ENCODE peak calls at places on chromosomes 16 and 17, in six cellular contexts. One of them, this sample, is unnamed.

GRCh38 chr16:27365142-27366089 is 36.6 kb upstream of the IL21R start:
- DNase-seq in CD8-positive, alpha-beta T cell: no peak
- DNase-seq in heart left ventricle: no peak
- DNase-seq in Peyer's patch: no peak
- DNase-seq in prostate gland: no peak
- DNase-seq in upper lobe of left lung: no peak
- DNase-seq in this sample: no peak

GRCh38 chr16:15055141-15056053 is 477 bp downstream of the NTAN1 start:
- DNase-seq in CD8-positive, alpha-beta T cell: no peak
- DNase-seq in heart left ventricle: peak; percentile 84
- DNase-seq in Peyer's patch: no peak
- DNase-seq in prostate gland: no peak
- DNase-seq in upper lobe of left lung: peak; percentile 58
- DNase-seq in this sample: peak; percentile 71

GRCh38 chr16:17364319-17365210 is 106.2 kb downstream of the XYLT1 start:
- DNase-seq in CD8-positive, alpha-beta T cell: peak; percentile 37
- DNase-seq in heart left ventricle: no peak
- DNase-seq in Peyer's patch: no peak
- DNase-seq in prostate gland: peak; percentile 53
- DNase-seq in upper lobe of left lung: no peak
- DNase-seq in this sample: no peak

GRCh38 chr17:50267074-50267841 is 7.0 kb upstream of the TMEM92 start:
- DNase-seq in CD8-positive, alpha-beta T cell: no peak
- DNase-seq in heart left ventricle: no peak
- DNase-seq in Peyer's patch: no peak
- DNase-seq in prostate gland: no peak
- DNase-seq in upper lobe of left lung: no peak
- DNase-seq in this sample: peak; percentile 36

GRCh38 chr17:70520447-70520846 is 351.1 kb downstream of the KCNJ2 start:
- DNase-seq in CD8-positive, alpha-beta T cell: no peak
- DNase-seq in heart left ventricle: no peak
- DNase-seq in Peyer's patch: no peak
- DNase-seq in prostate gland: no peak
- DNase-seq in upper lobe of left lung: no peak
- DNase-seq in this sample: no peak

GRCh38 chr16:65142276-65142675 is 20.4 kb upstream of the CDH11 start:
- DNase-seq in CD8-positive, alpha-beta T cell: no peak
- DNase-seq in heart left ventricle: no peak
- DNase-seq in Peyer's patch: no peak
- DNase-seq in prostate gland: no peak
- DNase-seq in upper lobe of left lung: no peak
- DNase-seq in this sample: no peak

GRCh38 chr16:80738521-80738920 is 65.9 kb downstream of the CDYL2 start:
- DNase-seq in CD8-positive, alpha-beta T cell: no peak
- DNase-seq in heart left ventricle: no peak
- DNase-seq in Peyer's patch: no peak
- DNase-seq in prostate gland: no peak
- DNase-seq in upper lobe of left lung: no peak
- DNase-seq in this sample: no peak

GRCh38 chr16:4859190-4859899 is 12.1 kb downstream of the UBN1 start:
- DNase-seq in CD8-positive, alpha-beta T cell: no peak
- DNase-seq in heart left ventricle: no peak
- DNase-seq in Peyer's patch: no peak
- DNase-seq in prostate gland: no peak
- DNase-seq in upper lobe of left lung: no peak
- DNase-seq in this sample: no peak

GRCh38 chr16:82603784-82604411 is 22.9 kb upstream of the CDH13 start:
- DNase-seq in CD8-positive, alpha-beta T cell: no peak
- DNase-seq in heart left ventricle: peak; percentile 67
- DNase-seq in Peyer's patch: no peak
- DNase-seq in prostate gland: peak; percentile 51
- DNase-seq in upper lobe of left lung: no peak
- DNase-seq in this sample: no peak

GRCh38 chr16:89358030-89359005 is 132.0 kb downstream of the ANKRD11 start:
- DNase-seq in CD8-positive, alpha-beta T cell: peak; percentile 27
- DNase-seq in heart left ventricle: no peak
- DNase-seq in Peyer's patch: peak; percentile 68
- DNase-seq in prostate gland: no peak
- DNase-seq in upper lobe of left lung: peak; percentile 48
- DNase-seq in this sample: no peak

GRCh38 chr17:77930780-77931768 is 27.4 kb upstream of the TNRC6C start:
- DNase-seq in CD8-positive, alpha-beta T cell: no peak
- DNase-seq in heart left ventricle: no peak
- DNase-seq in Peyer's patch: no peak
- DNase-seq in prostate gland: no peak
- DNase-seq in upper lobe of left lung: no peak
- DNase-seq in this sample: no peak

GRCh38 chr16:6549415-6549814 is 783.2 kb upstream of the RBFOX1 start:
- DNase-seq in CD8-positive, alpha-beta T cell: no peak
- DNase-seq in heart left ventricle: no peak
- DNase-seq in Peyer's patch: no peak
- DNase-seq in prostate gland: no peak
- DNase-seq in upper lobe of left lung: no peak
- DNase-seq in this sample: no peak

GRCh38 chr17:75128694-75129505 is 2.6 kb downstream of the NT5C start:
- DNase-seq in CD8-positive, alpha-beta T cell: no peak
- DNase-seq in heart left ventricle: no peak
- DNase-seq in Peyer's patch: peak; percentile 48
- DNase-seq in prostate gland: no peak
- DNase-seq in upper lobe of left lung: no peak
- DNase-seq in this sample: no peak

GRCh38 chr16:87809150-87809902 is 43.5 kb upstream of the KLHDC4 start:
- DNase-seq in CD8-positive, alpha-beta T cell: no peak
- DNase-seq in heart left ventricle: no peak
- DNase-seq in Peyer's patch: no peak
- DNase-seq in prostate gland: no peak
- DNase-seq in upper lobe of left lung: no peak
- DNase-seq in this sample: no peak

GRCh38 chr17:57544834-57545463 is 200.2 kb downstream of the CCDC182 start:
- DNase-seq in CD8-positive, alpha-beta T cell: no peak
- DNase-seq in heart left ventricle: no peak
- DNase-seq in Peyer's patch: no peak
- DNase-seq in prostate gland: no peak
- DNase-seq in upper lobe of left lung: no peak
- DNase-seq in this sample: no peak

GRCh38 chr16:14485131-14485551 is 144.9 kb downstream of the PARN start:
- DNase-seq in CD8-positive, alpha-beta T cell: no peak
- DNase-seq in heart left ventricle: no peak
- DNase-seq in Peyer's patch: no peak
- DNase-seq in prostate gland: no peak
- DNase-seq in upper lobe of left lung: no peak
- DNase-seq in this sample: no peak

GRCh38 chr17:5631958-5632357 is 47.6 kb upstream of the NLRP1 start:
- DNase-seq in CD8-positive, alpha-beta T cell: no peak
- DNase-seq in heart left ventricle: no peak
- DNase-seq in Peyer's patch: no peak
- DNase-seq in prostate gland: no peak
- DNase-seq in upper lobe of left lung: no peak
- DNase-seq in this sample: no peak

GRCh38 chr16:23826528-23827244 is 9.1 kb upstream of the PRKCB start:
- DNase-seq in CD8-positive, alpha-beta T cell: no peak
- DNase-seq in heart left ventricle: no peak
- DNase-seq in Peyer's patch: no peak
- DNase-seq in prostate gland: no peak
- DNase-seq in upper lobe of left lung: peak; percentile 28
- DNase-seq in this sample: no peak

GRCh38 chr16:74951676-74952075 is 33.2 kb downstream of the WDR59 start:
- DNase-seq in CD8-positive, alpha-beta T cell: no peak
- DNase-seq in heart left ventricle: no peak
- DNase-seq in Peyer's patch: no peak
- DNase-seq in prostate gland: no peak
- DNase-seq in upper lobe of left lung: no peak
- DNase-seq in this sample: no peak

GRCh38 chr17:79627184-79627765 is 16.4 kb upstream of the RBFOX3 start:
- DNase-seq in CD8-positive, alpha-beta T cell: no peak
- DNase-seq in heart left ventricle: no peak
- DNase-seq in Peyer's patch: peak; percentile 36
- DNase-seq in prostate gland: no peak
- DNase-seq in upper lobe of left lung: peak; percentile 17
- DNase-seq in this sample: peak; percentile 26

GRCh38 chr17:75773121-75773807 is 8.3 kb upstream of the GALK1 start:
- DNase-seq in CD8-positive, alpha-beta T cell: no peak
- DNase-seq in heart left ventricle: no peak
- DNase-seq in Peyer's patch: peak; percentile 43
- DNase-seq in prostate gland: no peak
- DNase-seq in upper lobe of left lung: no peak
- DNase-seq in this sample: no peak

GRCh38 chr17:27376637-27377547 is 79.4 kb upstream of the KSR1 start:
- DNase-seq in CD8-positive, alpha-beta T cell: no peak
- DNase-seq in heart left ventricle: no peak
- DNase-seq in Peyer's patch: no peak
- DNase-seq in prostate gland: no peak
- DNase-seq in upper lobe of left lung: no peak
- DNase-seq in this sample: no peak

GRCh38 chr16:1331712-1332617 is 1.5 kb upstream of the BAIAP3 start:
- DNase-seq in CD8-positive, alpha-beta T cell: peak; percentile 34
- DNase-seq in heart left ventricle: peak; percentile 80
- DNase-seq in Peyer's patch: peak; percentile 71
- DNase-seq in prostate gland: peak; percentile 58
- DNase-seq in upper lobe of left lung: peak; percentile 76
- DNase-seq in this sample: peak; percentile 89

GRCh38 chr17:32692179-32692578 is 184.7 kb downstream of the MYO1D start:
- DNase-seq in CD8-positive, alpha-beta T cell: no peak
- DNase-seq in heart left ventricle: no peak
- DNase-seq in Peyer's patch: no peak
- DNase-seq in prostate gland: no peak
- DNase-seq in upper lobe of left lung: no peak
- DNase-seq in this sample: no peak

GRCh38 chr16:74830646-74831045 is 56.0 kb upstream of the FA2H start:
- DNase-seq in CD8-positive, alpha-beta T cell: no peak
- DNase-seq in heart left ventricle: no peak
- DNase-seq in Peyer's patch: no peak
- DNase-seq in prostate gland: no peak
- DNase-seq in upper lobe of left lung: no peak
- DNase-seq in this sample: no peak

GRCh38 chr17:4477286-4477791 is 21.3 kb upstream of the SPNS2 start:
- DNase-seq in CD8-positive, alpha-beta T cell: no peak
- DNase-seq in heart left ventricle: no peak
- DNase-seq in Peyer's patch: no peak
- DNase-seq in prostate gland: no peak
- DNase-seq in upper lobe of left lung: no peak
- DNase-seq in this sample: no peak

GRCh38 chr16:67547423-67548264 is 14.7 kb upstream of the CTCF start:
- DNase-seq in CD8-positive, alpha-beta T cell: peak; percentile 36
- DNase-seq in heart left ventricle: no peak
- DNase-seq in Peyer's patch: no peak
- DNase-seq in prostate gland: no peak
- DNase-seq in upper lobe of left lung: no peak
- DNase-seq in this sample: peak; percentile 50

GRCh38 chr17:29840884-29841283 is 89.1 kb downstream of the SSH2 start:
- DNase-seq in CD8-positive, alpha-beta T cell: no peak
- DNase-seq in heart left ventricle: no peak
- DNase-seq in Peyer's patch: no peak
- DNase-seq in prostate gland: no peak
- DNase-seq in upper lobe of left lung: no peak
- DNase-seq in this sample: no peak

GRCh38 chr16:71412270-71413160 is 29.3 kb downstream of the TLE7 start:
- DNase-seq in CD8-positive, alpha-beta T cell: peak; percentile 51
- DNase-seq in heart left ventricle: no peak
- DNase-seq in Peyer's patch: peak; percentile 62
- DNase-seq in prostate gland: peak; percentile 72
- DNase-seq in upper lobe of left lung: peak; percentile 49
- DNase-seq in this sample: peak; percentile 53

GRCh38 chr17:57257213-57257873 is 1.0 kb downstream of the MSI2 start:
- DNase-seq in CD8-positive, alpha-beta T cell: no peak
- DNase-seq in heart left ventricle: no peak
- DNase-seq in Peyer's patch: no peak
- DNase-seq in prostate gland: peak; percentile 27
- DNase-seq in upper lobe of left lung: no peak
- DNase-seq in this sample: no peak

GRCh38 chr17:49514374-49514738 is 19.3 kb downstream of the NGFR start:
- DNase-seq in CD8-positive, alpha-beta T cell: no peak
- DNase-seq in heart left ventricle: no peak
- DNase-seq in Peyer's patch: no peak
- DNase-seq in prostate gland: no peak
- DNase-seq in upper lobe of left lung: no peak
- DNase-seq in this sample: no peak

GRCh38 chr17:74514632-74515035 is 16.6 kb downstream of the CD300LB start:
- DNase-seq in CD8-positive, alpha-beta T cell: no peak
- DNase-seq in heart left ventricle: no peak
- DNase-seq in Peyer's patch: no peak
- DNase-seq in prostate gland: no peak
- DNase-seq in upper lobe of left lung: no peak
- DNase-seq in this sample: no peak

GRCh38 chr16:62832214-62832613 is 796.0 kb upstream of the CDH8 start:
- DNase-seq in CD8-positive, alpha-beta T cell: no peak
- DNase-seq in heart left ventricle: no peak
- DNase-seq in Peyer's patch: no peak
- DNase-seq in prostate gland: no peak
- DNase-seq in upper lobe of left lung: no peak
- DNase-seq in this sample: no peak
- H3K9me3 ChIP-seq in CD8-positive, alpha-beta T cell: no peaks in the 10 kb centered on the region
- H3K9me3 ChIP-seq in heart left ventricle: no peaks in the 10 kb centered on the region
- H3K9me3 ChIP-seq in Peyer's patch: no peaks in the 10 kb centered on the region
- H3K9me3 ChIP-seq in prostate gland: no peaks in the 10 kb centered on the region
- H3K9me3 ChIP-seq in upper lobe of left lung: no peaks in the 10 kb centered on the region
- H3K9me3 ChIP-seq in this sample: no peaks in the 10 kb centered on the region

GRCh38 chr16:10933865-10934264 is 8.4 kb downstream of the DEXI start:
- DNase-seq in CD8-positive, alpha-beta T cell: no peak
- DNase-seq in heart left ventricle: no peak
- DNase-seq in Peyer's patch: no peak
- DNase-seq in prostate gland: no peak
- DNase-seq in upper lobe of left lung: no peak
- DNase-seq in this sample: no peak
- TF ChIP-seq CTCF in CD8-positive, alpha-beta T cell: no peak
- TF ChIP-seq CTCF in heart left ventricle: no peak
- TF ChIP-seq CTCF in Peyer's patch: no peak
- TF ChIP-seq CTCF in prostate gland: no peak
- TF ChIP-seq CTCF in upper lobe of left lung: no peak
- TF ChIP-seq CTCF in this sample: no peak

DNA sequence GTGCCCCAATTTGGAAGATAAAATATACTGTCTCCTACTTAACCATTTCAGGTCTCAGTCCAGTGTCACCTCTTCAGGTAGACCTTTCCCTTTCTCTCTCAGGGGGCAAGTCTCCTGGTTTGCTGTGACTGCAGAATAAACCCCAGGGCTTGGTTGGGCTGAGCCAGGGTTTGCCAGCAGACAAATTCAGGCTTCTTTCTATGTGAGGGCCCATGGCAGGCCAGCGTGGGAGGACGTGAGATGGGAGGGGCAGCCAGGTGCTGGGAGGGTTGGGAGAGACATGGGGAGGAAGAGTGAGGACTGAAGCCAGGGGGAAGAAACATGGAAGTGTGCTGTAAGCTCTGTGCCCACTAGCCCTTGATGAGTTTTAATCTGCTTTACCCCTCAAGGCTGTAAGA is 163.2 kb downstream of the SPECC1 start:
- DNase-seq in CD8-positive, alpha-beta T cell: no peak
- DNase-seq in heart left ventricle: no peak
- DNase-seq in Peyer's patch: no peak
- DNase-seq in prostate gland: no peak
- DNase-seq in upper lobe of left lung: no peak
- DNase-seq in this sample: no peak
- H3K4me3 ChIP-seq in CD8-positive, alpha-beta T cell: no peak overlapping the region
- H3K4me3 ChIP-seq in heart left ventricle: no peak overlapping the region
- H3K4me3 ChIP-seq in Peyer's patch: no peak overlapping the region
- H3K4me3 ChIP-seq in prostate gland: no peak overlapping the region
- H3K4me3 ChIP-seq in upper lobe of left lung: no peak overlapping the region
- H3K4me3 ChIP-seq in this sample: no peak overlapping the region

GRCh38 chr17:7380855-7381683 is at the start of gene TNK1:
- DNase-seq in CD8-positive, alpha-beta T cell: no peak
- DNase-seq in heart left ventricle: peak; percentile 72
- DNase-seq in Peyer's patch: peak; percentile 89
- DNase-seq in prostate gland: peak; percentile 84
- DNase-seq in upper lobe of left lung: peak; percentile 81
- DNase-seq in this sample: peak; percentile 79
- H3K9me3 ChIP-seq in CD8-positive, alpha-beta T cell: no peaks in the 10 kb centered on the region
- H3K9me3 ChIP-seq in heart left ventricle: no peaks in the 10 kb centered on the region
- H3K9me3 ChIP-seq in Peyer's patch: no peaks in the 10 kb centered on the region
- H3K9me3 ChIP-seq in prostate gland: no peaks in the 10 kb centered on the region
- H3K9me3 ChIP-seq in upper lobe of left lung: no peaks in the 10 kb centered on the region
- H3K9me3 ChIP-seq in this sample: no peaks in the 10 kb centered on the region

GRCh38 chr16:50866806-50867205 is 124.9 kb downstream of the CYLD start:
- DNase-seq in CD8-positive, alpha-beta T cell: no peak
- DNase-seq in heart left ventricle: no peak
- DNase-seq in Peyer's patch: no peak
- DNase-seq in prostate gland: no peak
- DNase-seq in upper lobe of left lung: no peak
- DNase-seq in this sample: no peak
- TF ChIP-seq CTCF in CD8-positive, alpha-beta T cell: no peak
- TF ChIP-seq CTCF in heart left ventricle: no peak
- TF ChIP-seq CTCF in Peyer's patch: no peak
- TF ChIP-seq CTCF in prostate gland: no peak
- TF ChIP-seq CTCF in upper lobe of left lung: no peak
- TF ChIP-seq CTCF in this sample: no peak

This sample was measured in lower lobe of right lung.